ENCODE peak calls at places on chromosome 13, in seven cellular contexts. B is heart left ventricle, P is AG04449, F is pancreas, T is Peyer's patch, W is psoas muscle, Q is brain microvascular endothelial cell. C is an unnamed sample.

GRCh38 chr13:96089749-96090239 is at the start of gene HS6ST3:
- DNase-seq in B (peak), P (no peak), F (peak), T (no peak), W (peak), Q (no peak), C (no peak)

GRCh38 chr13:98996046-98996445 is 18.2 kb upstream of the DOCK9 start:
- DNase-seq in B (no peak), P (no peak), F (no peak), T (no peak), W (no peak), Q (no peak), C (no peak)

GRCh38 chr13:26919311-26919710 is 158.7 kb upstream of the GPR12 start:
- DNase-seq in B (no peak), P (no peak), F (no peak), T (no peak), W (no peak), Q (no peak), C (no peak)

GRCh38 chr13:44243198-44243852 is 130.3 kb upstream of the SERP2 start:
- DNase-seq in B (no peak), P (no peak), F (no peak), T (peak), W (peak), Q (peak), C (peak)

GRCh38 chr13:66992183-66992582 is 238.0 kb downstream of the PCDH9 start:
- DNase-seq in B (no peak), P (no peak), F (no peak), T (no peak), W (no peak), Q (peak), C (no peak)

GRCh38 chr13:43326100-43326499 is 302.7 kb downstream of the DNAJC15 start:
- DNase-seq in B (no peak), P (no peak), F (no peak), T (no peak), W (no peak), Q (no peak), C (no peak)

GRCh38 chr13:104805346-104805745 is 1730.1 kb downstream of the EFNB2 start:
- DNase-seq in B (no peak), P (no peak), F (no peak), T (no peak), W (no peak), Q (no peak), C (no peak)

GRCh38 chr13:105466376-105466775 is 1069.1 kb downstream of the EFNB2 start:
- DNase-seq in B (no peak), P (no peak), F (no peak), T (no peak), W (no peak), Q (no peak), C (no peak)

GRCh38 chr13:57353831-57354230 is 186.8 kb downstream of the PRR20E start:
- DNase-seq in B (no peak), P (no peak), F (no peak), T (no peak), W (no peak), Q (no peak), C (no peak)

GRCh38 chr13:92717857-92718256 is 508.8 kb upstream of the GPC6 start:
- DNase-seq in B (no peak), P (no peak), F (no peak), T (no peak), W (no peak), Q (no peak), C (no peak)

DNA sequence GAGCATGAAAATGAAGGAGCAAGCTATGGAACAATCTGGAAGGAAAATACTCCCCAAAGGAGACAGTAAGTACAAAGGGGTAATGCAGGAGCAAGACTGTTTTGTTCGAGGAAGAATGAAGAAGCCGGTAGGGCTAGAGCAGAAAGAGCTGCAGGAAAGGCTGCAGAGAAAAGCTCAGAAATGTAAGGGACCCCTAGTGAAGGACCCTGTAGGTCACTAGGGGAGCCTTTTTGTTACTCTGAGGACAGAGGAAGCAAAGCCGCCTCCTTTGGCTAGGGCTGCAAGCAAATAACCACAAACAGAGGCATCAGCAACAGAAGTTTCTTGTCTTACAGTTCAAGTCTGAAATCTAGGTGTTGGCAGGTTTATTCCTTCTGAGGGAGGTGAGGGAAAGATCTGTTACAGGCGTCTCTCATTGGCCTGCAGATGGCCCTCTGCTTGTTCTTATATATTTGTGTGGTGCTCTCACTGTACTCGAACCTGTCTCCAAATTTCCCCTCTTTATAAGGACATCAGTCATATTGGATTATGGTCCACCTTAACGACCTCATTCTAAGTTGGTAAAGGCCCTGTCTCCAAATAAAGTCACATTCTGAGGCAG is 362.3 kb downstream of the COG6 start:
- DNase-seq in B (no peak), P (no peak), F (no peak), T (no peak), W (no peak), Q (no peak), C (no peak)
- TF ChIP-seq CTCF in B (no peak), P (no peak), F (no peak), T (no peak), W (no peak), Q (no peak), C (no peak)

GRCh38 chr13:52868190-52868589 is 19.8 kb upstream of the PCDH8 start:
- DNase-seq in B (no peak), P (no peak), F (no peak), T (no peak), W (no peak), Q (no peak), C (no peak)

DNA sequence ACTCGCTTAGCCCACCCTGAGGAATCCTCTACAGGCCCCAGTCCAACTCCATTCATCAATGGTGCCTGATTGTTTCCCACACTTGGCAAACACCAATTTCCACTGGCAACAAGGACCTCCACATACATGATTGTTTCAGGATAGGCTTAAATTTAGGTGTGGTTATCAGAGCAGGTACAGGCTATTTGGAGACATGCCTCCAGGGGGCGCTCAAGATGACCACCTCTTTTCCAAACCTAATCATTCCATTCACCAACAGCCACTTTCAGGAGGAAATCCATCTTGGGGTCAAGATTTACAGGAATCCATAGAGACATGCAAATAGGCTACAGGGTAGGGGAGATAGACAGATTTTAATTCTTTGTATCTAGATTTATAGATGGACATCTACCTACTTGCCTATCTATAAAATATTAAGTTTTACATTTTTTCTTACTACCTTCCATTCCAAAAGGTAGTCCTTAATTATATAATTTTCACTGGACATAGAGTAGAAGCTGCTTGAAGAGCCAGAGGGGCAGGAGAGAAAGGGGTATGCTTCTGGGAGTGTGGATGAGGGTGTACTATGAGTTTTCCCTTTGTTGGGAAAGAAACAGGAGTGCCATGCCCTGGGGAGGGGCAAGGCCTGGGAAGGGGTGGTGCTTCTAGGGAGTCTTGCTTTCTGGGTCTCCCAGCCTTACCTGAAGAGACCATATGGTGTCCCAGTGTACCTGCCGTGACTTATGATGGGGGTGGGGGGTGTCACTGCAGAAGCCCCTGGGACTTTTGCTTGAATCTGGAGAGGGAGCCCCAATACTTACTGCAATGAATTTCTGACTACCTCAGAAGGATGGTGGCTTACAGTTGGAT is 14.1 kb upstream of the PCDH8 start:
- DNase-seq in B (no peak), P (no peak), F (no peak), T (no peak), W (no peak), Q (no peak), C (no peak)
- TF ChIP-seq CTCF in B (peak), P (peak), F (peak), T (no peak), W (no peak), Q (peak), C (peak)

DNA sequence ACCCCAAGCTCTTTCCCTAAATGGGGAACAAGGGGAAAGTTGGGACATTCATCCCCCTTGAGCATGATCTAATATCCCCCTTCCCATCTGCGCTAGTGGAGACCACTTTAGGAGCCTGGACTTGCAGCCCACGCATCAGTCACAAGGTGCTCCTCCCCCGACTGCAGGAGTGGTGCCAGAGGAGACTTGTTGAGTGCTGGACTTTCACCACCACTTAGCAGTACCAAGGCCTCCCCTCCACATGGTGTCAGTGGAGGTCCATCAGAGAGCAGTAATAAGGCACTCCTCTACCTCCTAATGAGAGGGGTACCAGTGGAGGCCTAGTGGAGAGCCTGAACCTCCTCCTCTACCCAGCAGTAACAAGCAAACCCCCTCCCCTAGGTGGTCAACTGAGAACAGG is 22.5 kb downstream of the CAB39L start:
- DNase-seq in B (no peak), P (no peak), F (no peak), T (no peak), W (no peak), Q (no peak), C (no peak)
- TF ChIP-seq CTCF in B (no peak), P (no peak), F (no peak), T (no peak), W (no peak), Q (peak), C (peak)

DNA sequence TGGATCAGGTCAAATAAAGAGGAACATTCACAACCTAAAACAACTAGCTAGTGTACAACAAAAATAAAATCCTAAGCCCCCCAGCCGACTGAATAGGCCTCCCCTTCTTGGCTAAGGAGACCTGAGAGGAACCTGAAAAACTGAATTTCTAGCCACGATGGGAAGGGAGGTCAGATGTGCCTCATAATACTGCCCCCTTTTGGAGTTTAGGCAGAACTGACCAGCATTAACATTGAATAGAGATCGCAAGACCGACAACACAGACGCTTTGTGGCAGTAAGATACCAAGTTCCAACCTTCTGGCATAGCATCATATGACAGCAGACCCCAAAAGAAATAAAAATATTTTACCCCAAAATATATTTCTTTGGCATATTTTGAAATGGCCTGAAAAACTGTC is 15.9 kb downstream of the CBY2 start:
- DNase-seq in B (no peak), P (no peak), F (no peak), T (no peak), W (no peak), Q (peak), C (peak)
- TF ChIP-seq CTCF in B (no peak), P (peak), F (no peak), T (no peak), W (no peak), Q (peak), C (peak)

GRCh38 chr13:20550799-20551198 is 16.2 kb upstream of the IFT88 start:
- DNase-seq in B (no peak), P (no peak), F (no peak), T (no peak), W (no peak), Q (no peak), C (no peak)
- TF ChIP-seq CTCF in B (no peak), P (no peak), F (no peak), T (no peak), W (no peak), Q (no peak), C (peak)